ENCODE peak calls at places on chromosomes 5 and 9, in eight cellular contexts. Z is A549, P is tibial nerve, C is spleen, Q is transverse colon, F is HCT116, D is esophagus squamous epithelium, U is stomach. L is an unnamed sample. For H3K9me3, the result is how much of the 10 kb centered on the place peaks cover.

GRCh38 chr5:140174472-140175366 is at the start of gene CYSTM1:
- DNase-seq in P (peak), F (peak), C (peak), U (peak), D (peak), Q (peak), Z (peak), L (peak)

GRCh38 chr5:16446993-16447392 is 18.6 kb downstream of the ZNF622 start:
- DNase-seq in Z (no peak), P (no peak), C (no peak), Q (no peak), U (no peak), F (no peak), D (no peak), L (no peak)

GRCh38 chr5:93193756-93194155 is 387.3 kb downstream of the NR2F1-AS1 start:
- DNase-seq in Z (no peak), Q (no peak), F (no peak), C (no peak), U (no peak), D (no peak), P (no peak), L (no peak)

GRCh38 chr9:17398351-17398750 is 180.5 kb upstream of the SH3GL2 start:
- DNase-seq in F (no peak), C (no peak), Q (no peak), P (no peak), Z (no peak), D (no peak), U (no peak), L (no peak)

GRCh38 chr9:107210775-107211174 is 72.3 kb upstream of the RAD23B start:
- DNase-seq in U (no peak), P (no peak), F (peak), Q (no peak), D (no peak), C (no peak), Z (no peak), L (no peak)

GRCh38 chr5:61298580-61298979 is 33.5 kb upstream of the ZSWIM6 start:
- DNase-seq in U (peak), F (no peak), C (no peak), P (no peak), D (no peak), Q (no peak), Z (no peak), L (no peak)

GRCh38 chr9:135827301-135827700 is 80.0 kb downstream of the CAMSAP1 start:
- DNase-seq in U (no peak), Z (no peak), F (no peak), Q (no peak), C (no peak), P (no peak), D (no peak), L (no peak)

GRCh38 chr5:95822408-95823240 is at the start of gene GLRX:
- DNase-seq in P (peak), D (peak), Q (peak), U (peak), Z (peak), C (peak), F (peak), L (peak)

GRCh38 chr5:96794757-96795156 is 13.0 kb downstream of the ERAP1 start:
- DNase-seq in F (no peak), Q (no peak), D (no peak), U (no peak), Z (no peak), C (no peak), P (no peak), L (no peak)

GRCh38 chr5:83306572-83307241 is 164.8 kb upstream of the VCAN start:
- DNase-seq in C (peak), Z (no peak), P (peak), F (peak), Q (peak), U (peak), D (no peak), L (no peak)

GRCh38 chr5:155394727-155395126 is 381.2 kb downstream of the KIF4B start:
- DNase-seq in Z (no peak), Q (no peak), P (no peak), C (no peak), U (no peak), F (no peak), D (no peak), L (no peak)

GRCh38 chr5:39224196-39224754 is 4.9 kb upstream of the FYB1 start:
- DNase-seq in D (no peak), F (no peak), P (no peak), C (no peak), Q (peak), Z (peak), U (peak), L (no peak)

GRCh38 chr5:78544531-78545200 is 103.9 kb downstream of the LHFPL2 start:
- DNase-seq in Q (peak), D (no peak), F (no peak), Z (no peak), U (no peak), P (no peak), C (no peak), L (peak)

GRCh38 chr9:107486674-107487520 is 2.7 kb downstream of the KLF4 start:
- DNase-seq in D (no peak), F (no peak), Z (no peak), Q (peak), C (peak), U (peak), P (no peak), L (peak)

GRCh38 chr5:140358738-140359310 is 1.2 kb upstream of the SLC4A9 start:
- DNase-seq in F (no peak), D (no peak), P (no peak), Z (peak), Q (no peak), U (no peak), C (no peak), L (no peak)

GRCh38 chr9:35903049-35903448 is 3.0 kb upstream of the HRCT1 start:
- DNase-seq in U (no peak), D (no peak), Z (peak), F (peak), Q (no peak), C (no peak), P (no peak), L (no peak)

GRCh38 chr5:136814621-136815378 is 449.5 kb upstream of the TRPC7 start:
- DNase-seq in Q (no peak), Z (no peak), P (no peak), D (no peak), C (no peak), F (no peak), U (no peak), L (no peak)

GRCh38 chr9:137448569-137448962 is 7.4 kb upstream of the ENTPD8 start:
- DNase-seq in U (no peak), C (peak), D (no peak), Z (no peak), F (no peak), Q (no peak), P (no peak), L (no peak)

GRCh38 chr9:33375238-33375840 is 27.0 kb downstream of the AQP7 start:
- DNase-seq in D (no peak), F (peak), Z (no peak), C (peak), U (no peak), P (no peak), Q (no peak), L (no peak)
- H3K4me3 ChIP-seq in D (peak), F (peak), Z (no peak), C (no peak), U (no peak), P (peak), Q (no peak), L (no peak)

DNA sequence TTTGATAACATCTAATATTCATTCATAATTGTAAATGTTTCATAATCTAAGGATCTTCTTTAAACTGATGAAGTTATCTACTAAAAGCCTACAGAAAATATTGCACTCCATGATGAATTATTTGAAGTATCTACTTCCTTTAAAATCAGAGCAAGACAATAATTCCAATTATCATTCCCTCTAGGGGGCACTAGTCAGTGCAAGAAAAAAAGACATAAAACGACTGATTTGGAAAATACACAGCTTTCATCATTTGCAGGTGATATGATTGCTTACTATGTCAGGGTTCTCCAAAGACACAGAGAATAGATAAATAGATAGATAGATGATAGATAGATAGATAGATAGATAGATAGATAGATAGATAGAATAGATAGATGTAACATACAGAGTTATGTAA is 13.5 kb upstream of the GRM6 start:
- DNase-seq in C (no peak), Q (no peak), F (no peak), Z (no peak), U (no peak), P (no peak), D (no peak), L (no peak)
- H3K9me3 ChIP-seq in C (half or more), Q (under half), F (under half), Z (under half), U (half or more), P (half or more), D (under half), L (under half)

DNA sequence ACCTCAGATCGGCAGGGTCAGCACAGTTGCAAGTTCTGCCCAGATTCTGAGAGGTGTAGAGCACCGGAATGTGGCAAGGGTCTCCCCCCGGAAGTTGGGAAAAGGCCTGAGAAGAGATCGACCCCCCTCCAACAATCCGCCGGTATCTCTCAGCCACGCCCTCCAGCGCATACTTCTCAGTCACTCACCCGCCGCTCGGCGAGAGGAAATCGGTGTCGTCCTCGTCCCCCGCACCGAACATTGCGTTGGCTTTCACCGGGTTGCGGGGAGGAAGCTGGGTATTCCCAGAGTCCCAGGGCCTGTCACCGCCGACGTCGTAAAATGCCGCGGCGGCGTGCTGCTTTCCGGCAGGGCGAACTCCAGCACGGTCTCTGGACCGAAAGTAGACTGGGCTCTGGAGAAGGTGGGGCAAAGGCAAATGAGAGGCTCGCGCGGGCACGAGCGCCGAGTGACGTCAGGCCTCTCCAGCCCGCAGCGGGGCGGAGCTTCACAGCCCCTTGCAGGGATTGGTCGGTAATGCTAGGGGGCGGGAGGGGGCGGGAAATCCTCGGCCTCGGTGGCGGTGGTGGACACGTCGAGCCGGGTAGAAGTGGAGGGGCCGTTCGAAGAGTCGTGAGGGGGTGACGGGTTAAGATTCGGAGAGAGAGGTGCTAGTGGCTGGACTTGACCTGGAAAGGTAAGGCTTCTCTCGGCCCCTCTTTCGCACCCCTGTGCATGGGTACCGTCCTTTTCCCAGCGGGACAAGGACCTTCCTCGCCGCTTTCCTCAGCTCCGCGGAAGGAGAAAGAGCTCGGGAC is at the start of the genes FKBP15 and SLC31A1:
- DNase-seq in D (peak), F (peak), Q (peak), Z (peak), U (peak), P (peak), C (peak), L (peak)
- TF ChIP-seq POLR2A in D (peak), F (peak), Q (peak), Z (peak), U (no peak), P (peak), C (peak), L (peak)

GRCh38 chr9:94639045-94639995 is at the start of gene FBP1:
- DNase-seq in Q (peak), F (no peak), U (peak), C (peak), P (no peak), D (no peak), Z (no peak), L (peak)
- H3K4me3 ChIP-seq in Q (peak), F (no peak), U (peak), C (peak), P (peak), D (peak), Z (peak), L (peak)